ENCODE peak calls at places on chromosomes 7 and 10, in eight cellular contexts. A is stimulated activated CD4-positive, alpha-beta T cell treated with anti-CD3 and anti-CD28 coated beads, Interleukin-1b, Interleukin-23, amount 100 ng/mL, for 4 hours; V is CD8-positive, alpha-beta memory T cell; S is heart right ventricle; R is aorta; H is tibial nerve; D is foreskin keratinocyte; L is activated T-cell treated with anti-CD3 and anti-CD28 coated beads for 1 hour. B is an unnamed sample.

GRCh38 chr10:65273063-65273462 is 1652.8 kb upstream of the LRRTM3 start:
- DNase-seq in A (no peak), V (no peak), S (no peak), R (no peak), H (no peak), D (no peak), L (no peak), B (no peak)

GRCh38 chr7:363626-364025 is 73.7 kb downstream of the FOXL3 start:
- DNase-seq in A (no peak), V (no peak), S (no peak), R (peak; percentile 68), H (no peak), D (no peak), L (peak; percentile 32), B (no peak)

GRCh38 chr10:128161031-128161430 is 34.8 kb upstream of the MKI67 start:
- DNase-seq in A (no peak), V (no peak), S (no peak), R (no peak), H (no peak), D (no peak), L (no peak), B (no peak)

GRCh38 chr10:98745645-98746044 is 298.9 kb upstream of the HPS1 start:
- DNase-seq in A (no peak), V (no peak), S (no peak), R (no peak), H (no peak), D (no peak), L (no peak), B (no peak)

GRCh38 chr7:5494683-5495561 is 71.3 kb upstream of the TNRC18 start:
- DNase-seq in A (peak; percentile 77), V (peak; percentile 83), S (peak; percentile 81), R (peak; percentile 92), H (no peak), D (peak; percentile 66), L (peak; percentile 73), B (no peak)

GRCh38 chr10:53010362-53010907 is 237.9 kb upstream of the MBL2 start:
- DNase-seq in A (no peak), V (no peak), S (no peak), R (no peak), H (no peak), D (no peak), L (no peak), B (no peak)

GRCh38 chr10:101683226-101683625 is 11.7 kb downstream of the FBXW4 start:
- DNase-seq in A (no peak), V (no peak), S (no peak), R (no peak), H (no peak), D (no peak), L (no peak), B (no peak)

GRCh38 chr7:151429232-151429554 is 10.7 kb downstream of the CRYGN start:
- DNase-seq in A (no peak), V (no peak), S (no peak), R (no peak), H (no peak), D (no peak), L (no peak), B (no peak)

GRCh38 chr10:308101-308500 is 172.8 kb downstream of the ZMYND11 start:
- DNase-seq in A (no peak), V (no peak), S (no peak), R (no peak), H (no peak), D (no peak), L (no peak), B (no peak)

GRCh38 chr7:159148430-159149395 is 4.0 kb upstream of the VIPR2 start:
- DNase-seq in A (no peak), V (no peak), S (no peak), R (no peak), H (no peak), D (no peak), L (no peak), B (no peak)

GRCh38 chr10:90136731-90137316 is 435.4 kb downstream of the KIF20B start:
- DNase-seq in A (no peak), V (no peak), S (no peak), R (no peak), H (no peak), D (peak; percentile 36), L (no peak), B (no peak)

GRCh38 chr10:97907830-97908229 is 58.2 kb downstream of the GOLGA7B start:
- DNase-seq in A (no peak), V (no peak), S (no peak), R (peak; percentile 38), H (no peak), D (no peak), L (no peak), B (no peak)

GRCh38 chr7:144785491-144785890 is 50.4 kb downstream of the TPK1 start:
- DNase-seq in A (no peak), V (no peak), S (no peak), R (no peak), H (no peak), D (no peak), L (no peak), B (no peak)

GRCh38 chr10:31771345-31771831 is 157.2 kb downstream of the ARHGAP12 start:
- DNase-seq in A (no peak), V (no peak), S (no peak), R (peak; percentile 56), H (no peak), D (no peak), L (no peak), B (no peak)

GRCh38 chr7:140295224-140295623 is 103.1 kb downstream of the SLC37A3 start:
- DNase-seq in A (no peak), V (no peak), S (no peak), R (peak; percentile 20), H (no peak), D (no peak), L (no peak), B (no peak)

GRCh38 chr10:129586897-129587443 is 119.9 kb downstream of the MGMT start:
- DNase-seq in A (no peak), V (no peak), S (no peak), R (no peak), H (no peak), D (peak; percentile 6), L (no peak), B (no peak)

GRCh38 chr10:49310460-49310859 is 11.5 kb downstream of the C10orf71 start:
- DNase-seq in A (no peak), V (no peak), S (no peak), R (no peak), H (no peak), D (peak; percentile 3), L (no peak), B (no peak)

GRCh38 chr7:116446179-116446855 is 53.2 kb upstream of the CAV2 start:
- DNase-seq in A (no peak), V (no peak), S (no peak), R (no peak), H (no peak), D (no peak), L (no peak), B (no peak)

GRCh38 chr10:3046941-3047621 is 20.3 kb upstream of the PFKP start:
- DNase-seq in A (no peak), V (no peak), S (no peak), R (no peak), H (no peak), D (no peak), L (no peak), B (no peak)

GRCh38 chr10:71638577-71639411 is 80.8 kb downstream of the C10orf105 start:
- DNase-seq in A (no peak), V (no peak), S (no peak), R (no peak), H (no peak), D (no peak), L (no peak), B (no peak)

GRCh38 chr7:151459726-151460473 is 20.0 kb upstream of the CRYGN start:
- DNase-seq in A (no peak), V (no peak), S (peak; percentile 71), R (peak; percentile 93), H (peak; percentile 75), D (peak; percentile 63), L (no peak), B (no peak)

GRCh38 chr10:66925896-66926719 is at the start of gene LRRTM3:
- DNase-seq in A (peak; percentile 1), V (no peak), S (peak; percentile 17), R (no peak), H (no peak), D (peak; percentile 72), L (no peak), B (no peak)

GRCh38 chr10:121610798-121611325 is 12.6 kb upstream of the FGFR2 start:
- DNase-seq in A (no peak), V (no peak), S (no peak), R (no peak), H (no peak), D (peak; percentile 80), L (no peak), B (no peak)

GRCh38 chr7:103752995-103753394 is 236.5 kb downstream of the RELN start:
- DNase-seq in A (no peak), V (no peak), S (no peak), R (no peak), H (no peak), D (peak; percentile 26), L (no peak), B (no peak)

GRCh38 chr7:126957443-126957842 is 295.3 kb downstream of the GRM8 start:
- DNase-seq in A (no peak), V (no peak), S (no peak), R (no peak), H (no peak), D (no peak), L (no peak), B (no peak)

GRCh38 chr10:60353519-60354258 is 36.0 kb downstream of the ANK3 start:
- DNase-seq in A (no peak), V (no peak), S (peak; percentile 23), R (no peak), H (no peak), D (no peak), L (no peak), B (no peak)

GRCh38 chr7:63925262-63925625 is 73.4 kb upstream of the ZNF722 start:
- DNase-seq in A (peak; percentile 1), V (no peak), S (no peak), R (no peak), H (no peak), D (no peak), L (no peak), B (no peak)

GRCh38 chr10:95273393-95274312 is 17.1 kb downstream of the PDLIM1 start:
- DNase-seq in A (no peak), V (no peak), S (no peak), R (no peak), H (no peak), D (peak; percentile 87), L (no peak), B (no peak)

GRCh38 chr10:128209862-128210214 is 83.6 kb upstream of the MKI67 start:
- DNase-seq in A (no peak), V (no peak), S (no peak), R (no peak), H (no peak), D (no peak), L (no peak), B (no peak)

GRCh38 chr7:32495298-32496051 is at the start of gene AVL9:
- DNase-seq in A (peak; percentile 98), V (peak; percentile 99), S (peak; percentile 99), R (peak; percentile 100), H (peak; percentile 95), D (peak; percentile 85), L (peak; percentile 99), B (peak; percentile 64)